ENCODE peak calls at places on chromosomes 6 and 20, in four cellular contexts. One of them, this sample, is unnamed.

GRCh38 chr6:116682334-116682712 is 1.3 kb downstream of the KPNA5 start:
- DNase-seq in WTC11: no peak
- DNase-seq in A549: no peak
- DNase-seq in HepG2: no peak
- DNase-seq in this sample: no peak

GRCh38 chr6:3398755-3399671 is 57.8 kb downstream of the SLC22A23 start:
- DNase-seq in WTC11: no peak
- DNase-seq in A549: no peak
- DNase-seq in HepG2: peak
- DNase-seq in this sample: no peak

GRCh38 chr20:17610566-17611289 is 40.9 kb downstream of the DSTN start:
- DNase-seq in WTC11: no peak
- DNase-seq in A549: no peak
- DNase-seq in HepG2: no peak
- DNase-seq in this sample: no peak

GRCh38 chr6:163182696-163183095 is 231.8 kb upstream of the QKI start:
- DNase-seq in WTC11: no peak
- DNase-seq in A549: no peak
- DNase-seq in HepG2: no peak
- DNase-seq in this sample: no peak

GRCh38 chr6:128513878-128514277 is 6.5 kb downstream of the PTPRK start:
- DNase-seq in WTC11: no peak
- DNase-seq in A549: no peak
- DNase-seq in HepG2: no peak
- DNase-seq in this sample: no peak

GRCh38 chr6:53718597-53719460 is 53.3 kb upstream of the KLHL31 start:
- DNase-seq in WTC11: no peak
- DNase-seq in A549: peak
- DNase-seq in HepG2: peak
- DNase-seq in this sample: peak

GRCh38 chr20:703010-703409 is 27.4 kb upstream of the SCRT2 start:
- DNase-seq in WTC11: no peak
- DNase-seq in A549: no peak
- DNase-seq in HepG2: no peak
- DNase-seq in this sample: no peak

GRCh38 chr6:16511723-16512584 is 249.3 kb downstream of the ATXN1 start:
- DNase-seq in WTC11: no peak
- DNase-seq in A549: no peak
- DNase-seq in HepG2: no peak
- DNase-seq in this sample: no peak

GRCh38 chr6:161549977-161550655 is 276.3 kb upstream of the AGPAT4 start:
- DNase-seq in WTC11: no peak
- DNase-seq in A549: peak
- DNase-seq in HepG2: peak
- DNase-seq in this sample: peak

GRCh38 chr6:71164890-71165289 is 123.7 kb upstream of the OGFRL1 start:
- DNase-seq in WTC11: no peak
- DNase-seq in A549: no peak
- DNase-seq in HepG2: no peak
- DNase-seq in this sample: no peak

GRCh38 chr6:131250121-131250520 is 114.9 kb downstream of the AKAP7 start:
- DNase-seq in WTC11: peak
- DNase-seq in A549: no peak
- DNase-seq in HepG2: no peak
- DNase-seq in this sample: no peak

GRCh38 chr6:92888316-92888715 is 531.0 kb downstream of the EPHA7 start:
- DNase-seq in WTC11: no peak
- DNase-seq in A549: no peak
- DNase-seq in HepG2: no peak
- DNase-seq in this sample: no peak

GRCh38 chr6:1702580-1703051 is 92.9 kb downstream of the FOXC1 start:
- DNase-seq in WTC11: no peak
- DNase-seq in A549: no peak
- DNase-seq in HepG2: peak
- DNase-seq in this sample: peak

GRCh38 chr6:15515660-15516375 is 147.0 kb downstream of the DTNBP1 start:
- DNase-seq in WTC11: no peak
- DNase-seq in A549: no peak
- DNase-seq in HepG2: no peak
- DNase-seq in this sample: no peak

GRCh38 chr6:110181131-110182027 is 1.2 kb downstream of the CDC40 start:
- DNase-seq in WTC11: no peak
- DNase-seq in A549: no peak
- DNase-seq in HepG2: no peak
- DNase-seq in this sample: no peak

GRCh38 chr6:121794630-121795029 is 359.2 kb downstream of the GJA1 start:
- DNase-seq in WTC11: no peak
- DNase-seq in A549: peak
- DNase-seq in HepG2: no peak
- DNase-seq in this sample: no peak

GRCh38 chr6:20657274-20657800 is 123.1 kb downstream of the CDKAL1 start:
- DNase-seq in WTC11: no peak
- DNase-seq in A549: no peak
- DNase-seq in HepG2: no peak
- DNase-seq in this sample: no peak

GRCh38 chr6:32984639-32985389 is 16.4 kb downstream of the BRD2 start:
- DNase-seq in WTC11: peak
- DNase-seq in A549: peak
- DNase-seq in HepG2: peak
- DNase-seq in this sample: peak

GRCh38 chr6:48817714-48818113 is 645.3 kb downstream of the MMUT start:
- DNase-seq in WTC11: no peak
- DNase-seq in A549: no peak
- DNase-seq in HepG2: no peak
- DNase-seq in this sample: no peak
- TF ChIP-seq HMGXB4 in WTC11: no peak
- TF ChIP-seq HMGXB4 in A549: no peak
- TF ChIP-seq HMGXB4 in HepG2: no peak
- TF ChIP-seq HMGXB4 in this sample: no peak

DNA sequence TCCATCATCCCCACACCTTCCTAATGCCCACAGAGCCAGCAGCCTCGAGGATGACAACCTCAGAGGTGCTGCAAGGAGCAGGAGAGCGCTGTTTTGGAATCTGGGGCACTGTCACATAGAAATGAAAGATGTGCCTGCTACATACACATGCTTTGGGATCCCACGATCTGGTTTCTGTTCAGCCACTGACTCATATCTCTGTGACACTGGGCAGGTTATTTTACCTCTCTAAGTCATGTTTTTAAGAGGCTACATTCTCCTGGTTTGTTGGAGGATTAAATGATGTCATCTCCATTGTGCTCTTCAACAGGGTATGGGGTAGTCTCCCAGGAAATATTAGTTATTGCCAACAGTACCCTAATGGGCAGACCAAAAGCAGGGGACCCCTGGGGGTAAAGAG is 32.6 kb upstream of the TAB2 start:
- DNase-seq in WTC11: no peak
- DNase-seq in A549: no peak
- DNase-seq in HepG2: no peak
- DNase-seq in this sample: no peak
- TF ChIP-seq HMGXB4 in WTC11: no peak
- TF ChIP-seq HMGXB4 in A549: no peak
- TF ChIP-seq HMGXB4 in HepG2: no peak
- TF ChIP-seq HMGXB4 in this sample: no peak

GRCh38 chr6:82971877-82972460 is 93.7 kb downstream of the UBE3D start:
- DNase-seq in WTC11: no peak
- DNase-seq in A549: no peak
- DNase-seq in HepG2: no peak
- DNase-seq in this sample: no peak
- TF ChIP-seq HMGXB4 in WTC11: no peak
- TF ChIP-seq HMGXB4 in A549: no peak
- TF ChIP-seq HMGXB4 in HepG2: no peak
- TF ChIP-seq HMGXB4 in this sample: no peak

DNA sequence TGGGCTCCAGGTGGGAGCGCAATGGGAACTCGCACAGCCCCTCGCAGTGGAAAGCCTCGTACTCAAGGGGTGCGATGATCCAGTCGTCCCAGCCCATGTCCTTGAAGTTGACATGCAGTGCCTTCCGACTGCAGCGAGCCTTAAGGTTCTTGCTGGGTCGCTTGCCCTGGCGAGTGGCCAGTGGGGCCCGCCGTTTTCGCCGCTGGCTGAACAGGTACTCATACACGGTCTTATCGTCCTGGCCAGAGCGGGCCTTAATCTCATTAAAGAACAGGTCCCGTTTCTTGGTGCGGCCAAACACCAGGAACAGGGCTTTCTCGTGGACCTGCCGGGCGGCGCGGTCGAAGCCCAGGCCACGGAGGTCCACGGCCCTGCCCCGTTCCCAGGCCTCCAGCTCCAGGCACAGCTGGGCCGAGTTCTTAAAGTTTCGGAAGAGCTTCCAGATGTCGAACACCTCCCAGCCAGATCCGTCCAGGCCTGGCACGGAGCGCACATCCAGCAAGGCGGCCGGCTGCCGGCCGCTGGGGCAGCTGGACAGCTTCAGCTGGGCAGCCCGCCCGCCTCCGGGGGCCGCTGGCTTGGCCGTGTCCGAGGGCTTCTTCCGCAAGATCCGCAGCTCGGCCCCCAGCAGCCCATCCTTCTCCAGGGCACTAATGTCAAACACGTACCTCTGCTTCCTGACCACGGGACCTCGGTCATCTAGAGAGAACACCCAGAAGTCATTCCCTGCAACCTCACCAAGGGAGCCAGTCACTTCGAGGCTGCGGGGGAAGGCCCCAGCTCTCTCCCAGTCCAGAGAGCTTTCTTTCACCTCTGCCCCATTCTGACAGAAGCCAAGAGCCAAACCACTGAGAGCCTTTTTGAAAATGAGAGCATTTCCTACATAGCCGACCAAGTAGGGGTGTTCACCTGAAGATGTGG is 3.7 kb downstream of the GDF5 start:
- DNase-seq in WTC11: no peak
- DNase-seq in A549: no peak
- DNase-seq in HepG2: no peak
- DNase-seq in this sample: no peak
- TF ChIP-seq HMGXB4 in WTC11: no peak
- TF ChIP-seq HMGXB4 in A549: no peak
- TF ChIP-seq HMGXB4 in HepG2: no peak
- TF ChIP-seq HMGXB4 in this sample: no peak

GRCh38 chr6:6631526-6632276 is 43.2 kb downstream of the LY86 start:
- DNase-seq in WTC11: no peak
- DNase-seq in A549: no peak
- DNase-seq in HepG2: no peak
- DNase-seq in this sample: no peak
- TF ChIP-seq HMGXB4 in WTC11: no peak
- TF ChIP-seq HMGXB4 in A549: no peak
- TF ChIP-seq HMGXB4 in HepG2: no peak
- TF ChIP-seq HMGXB4 in this sample: no peak